ENCODE peak calls at places on chromosomes 7 and 10, in six cellular contexts. One of them, this sample, is unnamed.

GRCh38 chr10:30466466-30466865 is 32.5 kb downstream of the MAP3K8 start:
- DNase-seq in IMR-90: no peak
- DNase-seq in H1: no peak
- DNase-seq in H9: no peak
- DNase-seq in neuronal stem cell: no peak
- DNase-seq in trophoblast cell: no peak
- DNase-seq in this sample: no peak

GRCh38 chr7:130273081-130273699 is 6.5 kb downstream of the CPA2 start:
- DNase-seq in H9: peak
- DNase-seq in trophoblast cell: peak
- DNase-seq in neuronal stem cell: peak
- DNase-seq in IMR-90: peak
- DNase-seq in H1: peak
- DNase-seq in this sample: peak

GRCh38 chr7:145718129-145718528 is 398.5 kb upstream of the CNTNAP2 start:
- DNase-seq in H9: peak
- DNase-seq in trophoblast cell: peak
- DNase-seq in H1: peak
- DNase-seq in IMR-90: no peak
- DNase-seq in neuronal stem cell: peak
- DNase-seq in this sample: no peak

GRCh38 chr7:44249639-44250234 is 49.0 kb downstream of the YKT6 start:
- DNase-seq in H1: no peak
- DNase-seq in H9: no peak
- DNase-seq in IMR-90: no peak
- DNase-seq in trophoblast cell: no peak
- DNase-seq in neuronal stem cell: no peak
- DNase-seq in this sample: no peak

GRCh38 chr10:112732277-112732891 is 217.7 kb upstream of the TCF7L2 start:
- DNase-seq in H9: no peak
- DNase-seq in neuronal stem cell: peak
- DNase-seq in trophoblast cell: peak
- DNase-seq in IMR-90: no peak
- DNase-seq in H1: peak
- DNase-seq in this sample: peak

GRCh38 chr10:23338886-23339285 is 5.7 kb downstream of the C10orf67 start:
- DNase-seq in H9: no peak
- DNase-seq in H1: no peak
- DNase-seq in neuronal stem cell: no peak
- DNase-seq in trophoblast cell: peak
- DNase-seq in IMR-90: no peak
- DNase-seq in this sample: no peak

GRCh38 chr10:4082851-4083250 is 297.8 kb upstream of the KLF6 start:
- DNase-seq in H1: no peak
- DNase-seq in IMR-90: no peak
- DNase-seq in neuronal stem cell: no peak
- DNase-seq in H9: no peak
- DNase-seq in trophoblast cell: no peak
- DNase-seq in this sample: peak

GRCh38 chr7:133782470-133782869 is 344.7 kb upstream of the LRGUK start:
- DNase-seq in trophoblast cell: no peak
- DNase-seq in IMR-90: no peak
- DNase-seq in neuronal stem cell: no peak
- DNase-seq in H9: no peak
- DNase-seq in H1: no peak
- DNase-seq in this sample: no peak

GRCh38 chr7:159088016-159088865 is 56.4 kb downstream of the VIPR2 start:
- DNase-seq in IMR-90: no peak
- DNase-seq in trophoblast cell: peak
- DNase-seq in H9: peak
- DNase-seq in H1: peak
- DNase-seq in neuronal stem cell: no peak
- DNase-seq in this sample: no peak

GRCh38 chr7:158407581-158408331 is 179.9 kb downstream of the PTPRN2 start:
- DNase-seq in H9: no peak
- DNase-seq in neuronal stem cell: peak
- DNase-seq in H1: no peak
- DNase-seq in trophoblast cell: peak
- DNase-seq in IMR-90: no peak
- DNase-seq in this sample: peak

GRCh38 chr7:11343818-11344413 is 370.2 kb downstream of the PHF14 start:
- DNase-seq in trophoblast cell: peak
- DNase-seq in H1: no peak
- DNase-seq in neuronal stem cell: peak
- DNase-seq in H9: no peak
- DNase-seq in IMR-90: peak
- DNase-seq in this sample: peak

GRCh38 chr10:79147796-79148451 is 79.2 kb downstream of the ZMIZ1 start:
- DNase-seq in trophoblast cell: no peak
- DNase-seq in IMR-90: no peak
- DNase-seq in H1: no peak
- DNase-seq in neuronal stem cell: no peak
- DNase-seq in H9: no peak
- DNase-seq in this sample: no peak

GRCh38 chr7:116652793-116653192 is 19.2 kb upstream of the MET start:
- DNase-seq in trophoblast cell: peak
- DNase-seq in IMR-90: peak
- DNase-seq in H1: no peak
- DNase-seq in H9: no peak
- DNase-seq in neuronal stem cell: no peak
- DNase-seq in this sample: no peak

GRCh38 chr7:125670926-125671572 is 741.4 kb upstream of the POT1 start:
- DNase-seq in trophoblast cell: peak
- DNase-seq in IMR-90: no peak
- DNase-seq in H1: no peak
- DNase-seq in neuronal stem cell: peak
- DNase-seq in H9: no peak
- DNase-seq in this sample: peak

GRCh38 chr10:44334621-44335184 is 50.2 kb downstream of the CXCL12 start:
- DNase-seq in trophoblast cell: no peak
- DNase-seq in H1: no peak
- DNase-seq in IMR-90: peak
- DNase-seq in H9: no peak
- DNase-seq in neuronal stem cell: no peak
- DNase-seq in this sample: peak

GRCh38 chr7:1550005-1550845 is 5.8 kb downstream of the TMEM184A start:
- DNase-seq in H1: no peak
- DNase-seq in neuronal stem cell: no peak
- DNase-seq in IMR-90: no peak
- DNase-seq in trophoblast cell: no peak
- DNase-seq in H9: no peak
- DNase-seq in this sample: peak

GRCh38 chr7:80053098-80053497 is 81.5 kb upstream of the GNAI1 start:
- DNase-seq in trophoblast cell: no peak
- DNase-seq in IMR-90: no peak
- DNase-seq in neuronal stem cell: no peak
- DNase-seq in H1: no peak
- DNase-seq in H9: no peak
- DNase-seq in this sample: no peak

GRCh38 chr7:46131916-46132795 is 211.1 kb upstream of the IGFBP3 start:
- DNase-seq in H9: peak
- DNase-seq in H1: no peak
- DNase-seq in neuronal stem cell: peak
- DNase-seq in IMR-90: no peak
- DNase-seq in trophoblast cell: peak
- DNase-seq in this sample: peak

GRCh38 chr7:122092964-122093797 is 50.9 kb downstream of the AASS start:
- DNase-seq in trophoblast cell: peak
- DNase-seq in H9: peak
- DNase-seq in neuronal stem cell: peak
- DNase-seq in IMR-90: peak
- DNase-seq in H1: peak
- DNase-seq in this sample: peak

GRCh38 chr10:95821766-95822165 is 65.8 kb downstream of the ENTPD1 start:
- DNase-seq in H1: no peak
- DNase-seq in IMR-90: no peak
- DNase-seq in trophoblast cell: no peak
- DNase-seq in H9: no peak
- DNase-seq in neuronal stem cell: no peak
- DNase-seq in this sample: no peak

GRCh38 chr7:100580466-100581283 is 5.3 kb downstream of the LRCH4 start:
- DNase-seq in H9: no peak
- DNase-seq in trophoblast cell: no peak
- DNase-seq in H1: no peak
- DNase-seq in neuronal stem cell: no peak
- DNase-seq in IMR-90: no peak
- DNase-seq in this sample: no peak

GRCh38 chr7:87435546-87435945 is 39.9 kb downstream of the ABCB4 start:
- DNase-seq in neuronal stem cell: no peak
- DNase-seq in H1: no peak
- DNase-seq in trophoblast cell: no peak
- DNase-seq in IMR-90: peak
- DNase-seq in H9: no peak
- DNase-seq in this sample: no peak

GRCh38 chr10:132187421-132188138 is 832 bp downstream of the DPYSL4 start:
- DNase-seq in neuronal stem cell: no peak
- DNase-seq in trophoblast cell: no peak
- DNase-seq in IMR-90: no peak
- DNase-seq in H9: no peak
- DNase-seq in H1: peak
- DNase-seq in this sample: no peak

GRCh38 chr10:21712975-21713374 is 178.9 kb downstream of the MLLT10 start:
- DNase-seq in IMR-90: no peak
- DNase-seq in H1: no peak
- DNase-seq in trophoblast cell: peak
- DNase-seq in H9: no peak
- DNase-seq in neuronal stem cell: no peak
- DNase-seq in this sample: no peak

GRCh38 chr10:68402271-68402670 is 4.8 kb downstream of the RUFY2 start:
- DNase-seq in H9: no peak
- DNase-seq in IMR-90: peak
- DNase-seq in neuronal stem cell: no peak
- DNase-seq in H1: no peak
- DNase-seq in trophoblast cell: no peak
- DNase-seq in this sample: peak

DNA sequence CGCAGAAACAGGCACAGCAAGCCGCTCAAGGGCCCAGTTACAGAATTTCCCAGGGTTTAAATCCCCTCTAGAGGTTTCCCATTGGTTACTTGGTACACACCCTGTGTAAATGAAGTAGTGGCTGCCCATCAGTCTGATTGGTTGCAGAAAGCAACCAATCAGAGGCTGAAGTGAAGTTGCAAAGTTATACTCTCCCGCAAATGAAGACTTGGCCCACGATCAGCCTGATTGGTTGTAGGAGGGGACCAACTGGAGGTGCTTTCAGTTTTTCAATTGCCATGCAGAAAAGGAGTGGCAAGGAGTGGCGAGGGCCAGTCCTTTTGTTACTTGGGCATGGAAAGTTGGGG is 909.2 kb upstream of the AUTS2 start:
- DNase-seq in trophoblast cell: no peak
- DNase-seq in H1: no peak
- DNase-seq in neuronal stem cell: no peak
- DNase-seq in H9: no peak
- DNase-seq in IMR-90: no peak
- DNase-seq in this sample: no peak
- H3K4ac ChIP-seq in trophoblast cell: no peak
- H3K4ac ChIP-seq in H1: no peak
- H3K4ac ChIP-seq in neuronal stem cell: no peak
- H3K4ac ChIP-seq in H9: no peak
- H3K4ac ChIP-seq in IMR-90: no peak
- H3K4ac ChIP-seq in this sample: no peak

GRCh38 chr10:70295946-70296345 is 12.1 kb upstream of the NPFFR1 start:
- DNase-seq in H1: no peak
- DNase-seq in trophoblast cell: no peak
- DNase-seq in IMR-90: no peak
- DNase-seq in H9: no peak
- DNase-seq in neuronal stem cell: no peak
- DNase-seq in this sample: no peak
- H2AFZ ChIP-seq in H1: no peak
- H2AFZ ChIP-seq in trophoblast cell: no peak
- H2AFZ ChIP-seq in IMR-90: no peak
- H2AFZ ChIP-seq in H9: no peak
- H2AFZ ChIP-seq in neuronal stem cell: no peak
- H2AFZ ChIP-seq in this sample: no peak

DNA sequence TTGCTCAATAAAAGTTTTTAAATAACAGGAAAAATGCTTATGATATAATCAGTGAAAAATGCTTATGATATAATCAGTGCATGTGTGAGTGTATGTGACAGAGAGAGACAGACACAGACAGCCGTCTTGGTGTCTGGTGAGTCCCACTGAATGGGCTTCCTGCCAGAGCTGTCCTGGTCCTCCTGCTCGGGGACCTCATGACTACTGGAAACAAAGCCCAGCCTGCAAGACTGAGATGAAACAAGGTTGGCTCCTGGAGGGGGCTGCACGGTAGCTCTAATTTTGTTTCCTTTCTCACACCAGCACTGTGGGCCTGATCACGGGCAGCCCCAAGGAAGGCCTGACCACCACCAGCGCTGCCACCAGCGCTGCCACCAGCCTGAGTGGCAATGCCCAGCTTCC is 57.3 kb downstream of the NRP1 start:
- DNase-seq in trophoblast cell: peak
- DNase-seq in IMR-90: peak
- DNase-seq in H1: no peak
- DNase-seq in H9: no peak
- DNase-seq in neuronal stem cell: no peak
- DNase-seq in this sample: peak
- H3K14ac ChIP-seq in trophoblast cell: peak
- H3K14ac ChIP-seq in IMR-90: peak
- H3K14ac ChIP-seq in H1: no peak
- H3K14ac ChIP-seq in H9: no peak
- H3K14ac ChIP-seq in neuronal stem cell: no peak
- H3K14ac ChIP-seq in this sample: no peak

GRCh38 chr7:37675739-37676138 is 7.8 kb upstream of the GPR141 start:
- DNase-seq in neuronal stem cell: no peak
- DNase-seq in IMR-90: no peak
- DNase-seq in H1: no peak
- DNase-seq in H9: no peak
- DNase-seq in trophoblast cell: no peak
- DNase-seq in this sample: no peak

GRCh38 chr7:37671871-37672270 is 11.7 kb upstream of the GPR141 start:
- DNase-seq in H9: no peak
- DNase-seq in H1: no peak
- DNase-seq in trophoblast cell: peak
- DNase-seq in IMR-90: no peak
- DNase-seq in neuronal stem cell: no peak
- DNase-seq in this sample: no peak

GRCh38 chr7:37669818-37670217 is 13.7 kb upstream of the GPR141 start:
- DNase-seq in IMR-90: no peak
- DNase-seq in H1: no peak
- DNase-seq in trophoblast cell: peak
- DNase-seq in H9: no peak
- DNase-seq in neuronal stem cell: no peak
- DNase-seq in this sample: no peak

GRCh38 chr7:37673523-37673922 is 10.0 kb upstream of the GPR141 start:
- DNase-seq in neuronal stem cell: no peak
- DNase-seq in H1: no peak
- DNase-seq in H9: no peak
- DNase-seq in trophoblast cell: no peak
- DNase-seq in IMR-90: no peak
- DNase-seq in this sample: no peak

DNA sequence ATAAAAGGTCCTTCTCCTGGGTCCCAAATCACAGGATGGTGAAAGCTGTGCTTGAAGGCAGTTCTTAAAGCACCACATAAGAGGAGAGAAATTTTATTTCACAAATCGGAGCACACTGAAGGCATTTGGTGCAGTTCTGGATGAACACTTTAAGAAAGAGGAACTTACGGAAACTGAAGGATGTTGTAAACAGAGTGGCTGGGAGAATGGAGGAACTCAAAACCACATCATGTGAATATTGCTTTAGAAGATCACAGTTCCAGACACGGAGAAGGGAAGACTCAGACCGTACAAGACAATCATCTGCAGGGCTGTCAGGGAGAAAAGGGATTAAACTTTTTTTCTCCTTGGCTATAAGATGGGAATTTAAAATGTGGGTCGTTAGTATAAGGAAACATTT is 9.0 kb upstream of the GPR141 start:
- DNase-seq in H9: no peak
- DNase-seq in IMR-90: no peak
- DNase-seq in neuronal stem cell: no peak
- DNase-seq in trophoblast cell: peak
- DNase-seq in H1: no peak
- DNase-seq in this sample: no peak
- H3K4ac ChIP-seq in H9: no peak
- H3K4ac ChIP-seq in IMR-90: no peak
- H3K4ac ChIP-seq in neuronal stem cell: no peak
- H3K4ac ChIP-seq in trophoblast cell: no peak
- H3K4ac ChIP-seq in H1: no peak
- H3K4ac ChIP-seq in this sample: no peak